ENCODE peak calls at places on chromosome 11, in nine cellular contexts. M, Z, G, K, A, F, D, H and X are unnamed samples.

GRCh38 chr11:41613321-41613720 is 153.9 kb upstream of the LRRC4C start:
- DNase-seq in M (no peak), Z (no peak), G (no peak), K (peak; percentile 65), A (no peak), F (no peak), D (no peak), H (peak; percentile 65), X (no peak)

GRCh38 chr11:118657238-118657637 is 22.2 kb downstream of the TREH start:
- DNase-seq in M (no peak), Z (no peak), G (no peak), K (no peak), A (peak; percentile 20), F (no peak), D (peak; percentile 64), H (no peak), X (no peak)

GRCh38 chr11:18313985-18314763 is 7.8 kb downstream of the HPS5 start:
- DNase-seq in M (peak; percentile 40), Z (no peak), G (no peak), K (no peak), A (no peak), F (no peak), D (peak; percentile 17), H (peak; percentile 43), X (no peak)

GRCh38 chr11:3627291-3627690 is 14.5 kb downstream of the ART5 start:
- DNase-seq in M (no peak), Z (no peak), G (no peak), K (no peak), A (no peak), F (no peak), D (no peak), H (peak; percentile 53), X (peak; percentile 92)

GRCh38 chr11:77126861-77127673 is 979 bp upstream of the MYO7A start:
- DNase-seq in M (peak; percentile 59), Z (peak; percentile 72), G (no peak), K (peak; percentile 50), A (peak; percentile 30), F (no peak), D (peak; percentile 67), H (no peak), X (peak; percentile 97)

GRCh38 chr11:371716-372590 is 2.7 kb downstream of the B4GALNT4 start:
- DNase-seq in M (no peak), Z (no peak), G (no peak), K (no peak), A (no peak), F (no peak), D (no peak), H (no peak), X (peak; percentile 88)

GRCh38 chr11:92297551-92298237 is 73.1 kb downstream of the FAT3 start:
- DNase-seq in M (no peak), Z (no peak), G (no peak), K (no peak), A (no peak), F (no peak), D (no peak), H (no peak), X (no peak)

GRCh38 chr11:65417221-65417701 is 5.3 kb upstream of the NEAT1 start:
- DNase-seq in M (no peak), Z (peak; percentile 40), G (no peak), K (no peak), A (peak; percentile 63), F (no peak), D (no peak), H (peak; percentile 12), X (no peak)

GRCh38 chr11:1705121-1706052 is 8.4 kb downstream of the KRTAP5-6 start:
- DNase-seq in M (peak; percentile 53), Z (no peak), G (no peak), K (peak; percentile 31), A (no peak), F (no peak), D (no peak), H (peak; percentile 41), X (peak; percentile 31)

GRCh38 chr11:64850979-64851567 is 6.6 kb upstream of the CDC42BPG start:
- DNase-seq in M (peak; percentile 76), Z (peak; percentile 69), G (peak; percentile 90), K (no peak), A (peak; percentile 94), F (no peak), D (peak; percentile 67), H (no peak), X (peak; percentile 95)

GRCh38 chr11:47270331-47271271 is 668 bp downstream of the MADD start:
- DNase-seq in M (no peak), Z (no peak), G (no peak), K (peak; percentile 49), A (peak; percentile 55), F (no peak), D (peak; percentile 59), H (peak; percentile 64), X (peak; percentile 92)
- TF ChIP-seq CTCF in M (no peak), Z (no peak), G (peak; percentile 28), K (peak; percentile 43), A (peak; percentile 74), F (peak; percentile 26), D (no peak), H (no peak), X (peak; percentile 8)

GRCh38 chr11:12045914-12046635 is 37.6 kb upstream of the DKK3 start:
- DNase-seq in M (no peak), Z (no peak), G (no peak), K (no peak), A (no peak), F (no peak), D (no peak), H (no peak), X (no peak)

GRCh38 chr11:12048936-12049790 is 40.7 kb upstream of the DKK3 start:
- DNase-seq in M (no peak), Z (no peak), G (no peak), K (peak; percentile 27), A (no peak), F (no peak), D (no peak), H (peak; percentile 37), X (no peak)

GRCh38 chr11:12044799-12045198 is 36.4 kb upstream of the DKK3 start:
- DNase-seq in M (no peak), Z (no peak), G (no peak), K (no peak), A (no peak), F (no peak), D (no peak), H (no peak), X (no peak)

GRCh38 chr11:12043959-12044772 is 35.7 kb upstream of the DKK3 start:
- DNase-seq in M (peak; percentile 69), Z (peak; percentile 79), G (no peak), K (peak; percentile 96), A (peak; percentile 64), F (peak; percentile 92), D (peak; percentile 80), H (peak; percentile 99), X (no peak)

DNA sequence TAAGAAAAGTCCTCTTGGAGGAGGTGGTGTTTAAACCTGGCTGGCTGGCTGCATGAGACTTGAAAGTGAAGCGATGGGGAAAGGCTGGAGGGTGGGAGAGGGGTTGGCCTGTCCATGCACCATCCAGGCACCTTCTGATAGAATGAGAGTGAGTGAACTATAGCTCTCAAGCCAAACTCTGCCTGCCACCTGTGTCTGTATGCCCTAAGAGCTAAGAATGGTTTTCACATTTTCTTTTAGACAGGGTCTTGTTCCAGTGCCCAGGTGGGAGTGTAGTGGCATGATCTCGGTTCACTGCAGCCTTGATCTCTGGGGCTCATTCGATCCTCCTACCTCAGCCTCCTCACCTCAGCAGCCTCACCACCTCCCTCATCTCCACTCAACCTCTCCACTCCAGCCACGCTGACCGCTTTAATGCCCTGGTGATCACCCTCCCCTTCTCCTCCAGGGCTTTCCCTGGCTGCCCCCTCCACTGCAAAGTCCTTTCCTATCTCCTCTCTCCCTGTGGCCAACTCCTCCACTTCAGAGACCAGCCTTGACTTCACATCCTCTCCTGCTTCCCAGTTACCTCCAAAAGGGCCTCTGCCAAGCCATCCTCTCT is 38.3 kb upstream of the DKK3 start:
- DNase-seq in M (no peak), Z (no peak), G (no peak), K (no peak), A (no peak), F (no peak), D (no peak), H (no peak), X (no peak)
- H2AFZ ChIP-seq in M (no peak overlapping the region), Z (no peak overlapping the region), G (no peak overlapping the region), K (no peak overlapping the region), A (no peak overlapping the region), F (peak overlapping the region; percentile 77), D (no peak overlapping the region), H (no peak overlapping the region), X (peak overlapping the region; percentile 48)

GRCh38 chr11:33892906-33893594 is 1.2 kb upstream of the LMO2 start:
- DNase-seq in M (no peak), Z (no peak), G (no peak), K (no peak), A (no peak), F (no peak), D (no peak), H (peak; percentile 14), X (no peak)
- H3K4me2 ChIP-seq in M (no peak overlapping the region), Z (no peak overlapping the region), G (peak overlapping the region; percentile 88), K (no peak overlapping the region), A (no peak overlapping the region), F (no peak overlapping the region), D (no peak overlapping the region), H (no peak overlapping the region), X (peak overlapping the region; percentile 71)

GRCh38 chr11:129287920-129288319 is 87.7 kb upstream of the BARX2 start:
- DNase-seq in M (no peak), Z (no peak), G (no peak), K (no peak), A (no peak), F (no peak), D (no peak), H (no peak), X (no peak)

GRCh38 chr11:129292092-129292491 is 83.6 kb upstream of the BARX2 start:
- DNase-seq in M (no peak), Z (no peak), G (no peak), K (no peak), A (no peak), F (no peak), D (no peak), H (no peak), X (no peak)

GRCh38 chr11:129290966-129291365 is 84.7 kb upstream of the BARX2 start:
- DNase-seq in M (no peak), Z (no peak), G (no peak), K (no peak), A (no peak), F (no peak), D (no peak), H (no peak), X (no peak)

GRCh38 chr11:129291556-129291955 is 84.1 kb upstream of the BARX2 start:
- DNase-seq in M (no peak), Z (no peak), G (no peak), K (no peak), A (no peak), F (no peak), D (no peak), H (no peak), X (no peak)

DNA sequence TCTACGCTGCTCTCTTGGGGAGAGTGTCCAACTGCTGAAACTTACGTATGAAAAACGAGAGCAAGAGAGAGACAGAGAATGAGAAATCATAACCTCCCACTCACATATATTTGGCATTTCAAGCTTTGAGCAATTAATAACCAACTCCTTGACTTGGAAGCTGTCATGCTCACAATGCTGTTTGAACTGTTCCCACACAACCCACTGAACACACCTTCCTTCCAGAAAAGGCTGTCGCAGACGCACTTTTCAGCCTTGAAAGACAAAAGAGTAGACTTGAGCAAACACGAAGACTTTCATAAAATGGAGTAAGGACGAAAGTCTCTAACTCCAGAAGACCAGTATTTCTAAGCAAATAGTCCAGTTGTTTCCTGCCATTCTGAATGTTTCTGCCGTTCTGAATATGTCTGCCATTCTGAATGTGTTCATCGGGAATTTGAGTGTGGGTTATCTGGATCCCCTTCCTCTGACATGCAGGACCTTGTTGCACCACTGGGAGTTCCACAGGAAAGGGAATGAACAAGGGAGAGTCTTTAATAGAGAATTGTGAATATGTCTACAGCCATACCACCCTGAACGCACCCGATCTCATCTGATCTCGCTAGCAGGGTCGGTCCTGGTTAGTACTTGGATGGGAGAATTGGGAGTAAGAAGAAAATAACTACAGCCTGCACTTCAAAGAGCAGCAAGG is 86.2 kb upstream of the BARX2 start:
- DNase-seq in M (no peak), Z (no peak), G (no peak), K (no peak), A (no peak), F (no peak), D (no peak), H (no peak), X (no peak)
- TF ChIP-seq CTCF in M (no peak), Z (no peak), G (no peak), K (peak; percentile 20), A (no peak), F (no peak), D (no peak), H (no peak), X (no peak)